ENCODE peak calls at places on chromosomes 5 and 9, in nine cellular contexts. J, E, H, U, P, M, N, R and C are unnamed samples.

GRCh38 chr5:74624501-74624900 is 16.0 kb downstream of the ENC1 start:
- DNase-seq in J (no peak), E (no peak), H (no peak), U (peak; percentile 99), P (no peak), M (no peak), N (peak; percentile 97), R (no peak), C (no peak)

GRCh38 chr5:157309796-157310195 is 43.9 kb downstream of the CYFIP2 start:
- DNase-seq in J (no peak), E (no peak), H (no peak), U (no peak), P (no peak), M (no peak), N (no peak), R (no peak), C (no peak)

GRCh38 chr5:59174248-59174844 is 591.5 kb downstream of the RAB3C start:
- DNase-seq in J (no peak), E (no peak), H (no peak), U (peak; percentile 71), P (no peak), M (no peak), N (peak; percentile 71), R (peak; percentile 92), C (no peak)

GRCh38 chr5:28808967-28809810 is 1770.8 kb upstream of the CDH9 start:
- DNase-seq in J (no peak), E (no peak), H (no peak), U (no peak), P (no peak), M (no peak), N (no peak), R (no peak), C (no peak)

GRCh38 chr9:76521906-76522305 is 62.9 kb downstream of the GCNT1 start:
- DNase-seq in J (no peak), E (no peak), H (no peak), U (no peak), P (no peak), M (no peak), N (no peak), R (no peak), C (no peak)

GRCh38 chr9:8627944-8628679 is 828.5 kb upstream of the DMAC1 start:
- DNase-seq in J (no peak), E (no peak), H (no peak), U (peak; percentile 98), P (no peak), M (no peak), N (peak; percentile 2), R (no peak), C (no peak)

GRCh38 chr5:3006526-3006925 is 255.0 kb upstream of the IRX2 start:
- DNase-seq in J (no peak), E (no peak), H (no peak), U (no peak), P (no peak), M (no peak), N (no peak), R (no peak), C (no peak)

GRCh38 chr5:139828207-139828895 is 32.7 kb downstream of the PSD2 start:
- DNase-seq in J (no peak), E (no peak), H (peak; percentile 57), U (no peak), P (no peak), M (no peak), N (no peak), R (no peak), C (no peak)

GRCh38 chr5:141369994-141370848 is at the start of gene PCDHGB3:
- DNase-seq in J (peak; percentile 37), E (no peak), H (no peak), U (peak; percentile 29), P (no peak), M (no peak), N (no peak), R (peak; percentile 66), C (peak; percentile 45)

GRCh38 chr5:132526290-132526973 is 16.9 kb downstream of the IL5 start:
- DNase-seq in J (no peak), E (peak; percentile 46), H (no peak), U (peak; percentile 53), P (peak; percentile 42), M (peak; percentile 29), N (peak; percentile 77), R (peak; percentile 69), C (no peak)

GRCh38 chr9:4415281-4415680 is 75.0 kb upstream of the SLC1A1 start:
- DNase-seq in J (no peak), E (no peak), H (no peak), U (no peak), P (no peak), M (no peak), N (no peak), R (no peak), C (no peak)

GRCh38 chr5:180343110-180343845 is 9.9 kb downstream of the GFPT2 start:
- DNase-seq in J (no peak), E (peak; percentile 26), H (peak; percentile 49), U (no peak), P (no peak), M (no peak), N (no peak), R (peak; percentile 73), C (no peak)

GRCh38 chr5:68456756-68457217 is 241.2 kb downstream of the PIK3R1 start:
- DNase-seq in J (no peak), E (no peak), H (no peak), U (peak; percentile 91), P (no peak), M (no peak), N (peak; percentile 41), R (peak; percentile 59), C (peak; percentile 48)

GRCh38 chr5:112312810-112313209 is 106.3 kb downstream of the EPB41L4A start:
- DNase-seq in J (no peak), E (no peak), H (no peak), U (peak; percentile 40), P (no peak), M (no peak), N (no peak), R (peak; percentile 43), C (no peak)

GRCh38 chr5:30605693-30606268 is 587.7 kb upstream of the CDH6 start:
- DNase-seq in J (no peak), E (no peak), H (no peak), U (no peak), P (no peak), M (no peak), N (no peak), R (no peak), C (no peak)

GRCh38 chr5:132013006-132013689 is 1.7 kb upstream of the ACSL6 start:
- DNase-seq in J (no peak), E (no peak), H (peak; percentile 60), U (no peak), P (peak; percentile 19), M (no peak), N (no peak), R (no peak), C (peak; percentile 65)

GRCh38 chr5:179209359-179210150 is 135.7 kb downstream of the ADAMTS2 start:
- DNase-seq in J (no peak), E (no peak), H (no peak), U (no peak), P (no peak), M (no peak), N (peak; percentile 17), R (peak; percentile 55), C (no peak)

GRCh38 chr5:434443-435146 is 8.4 kb upstream of the EXOC3 start:
- DNase-seq in J (peak; percentile 15), E (no peak), H (no peak), U (no peak), P (no peak), M (no peak), N (no peak), R (no peak), C (no peak)

GRCh38 chr5:437281-437771 is 5.7 kb upstream of the EXOC3 start:
- DNase-seq in J (peak; percentile 12), E (no peak), H (no peak), U (no peak), P (no peak), M (no peak), N (no peak), R (no peak), C (no peak)

GRCh38 chr5:435156-435790 is 7.7 kb upstream of the EXOC3 start:
- DNase-seq in J (peak; percentile 7), E (no peak), H (no peak), U (no peak), P (no peak), M (no peak), N (no peak), R (no peak), C (no peak)

GRCh38 chr5:436641-436975 is 6.4 kb upstream of the EXOC3 start:
- DNase-seq in J (peak; percentile 9), E (no peak), H (no peak), U (no peak), P (no peak), M (no peak), N (no peak), R (no peak), C (no peak)

GRCh38 chr5:435961-436640 is 6.9 kb upstream of the EXOC3 start:
- DNase-seq in J (peak; percentile 13), E (no peak), H (no peak), U (peak; percentile 20), P (no peak), M (peak; percentile 0), N (peak; percentile 43), R (peak; percentile 40), C (no peak)
- TF ChIP-seq CTCF in J (no peak), E (no peak), H (no peak), U (peak; percentile 60), P (no peak), M (no peak), N (peak; percentile 34), R (peak; percentile 54), C (no peak)

GRCh38 chr9:115855458-115856133 is 298.0 kb upstream of the PAPPA start:
- DNase-seq in J (no peak), E (no peak), H (no peak), U (no peak), P (no peak), M (no peak), N (no peak), R (no peak), C (no peak)
- TF ChIP-seq CTCF in J (no peak), E (no peak), H (no peak), U (no peak), P (no peak), M (no peak), N (no peak), R (no peak), C (no peak)

GRCh38 chr5:77518304-77518703 is 26.2 kb upstream of the WDR41 start:
- DNase-seq in J (no peak), E (no peak), H (no peak), U (peak; percentile 20), P (no peak), M (no peak), N (peak; percentile 27), R (peak; percentile 15), C (no peak)
- TF ChIP-seq CTCF in J (no peak), E (peak; percentile 64), H (no peak), U (no peak), P (no peak), M (no peak), N (peak; percentile 44), R (no peak), C (no peak)

DNA sequence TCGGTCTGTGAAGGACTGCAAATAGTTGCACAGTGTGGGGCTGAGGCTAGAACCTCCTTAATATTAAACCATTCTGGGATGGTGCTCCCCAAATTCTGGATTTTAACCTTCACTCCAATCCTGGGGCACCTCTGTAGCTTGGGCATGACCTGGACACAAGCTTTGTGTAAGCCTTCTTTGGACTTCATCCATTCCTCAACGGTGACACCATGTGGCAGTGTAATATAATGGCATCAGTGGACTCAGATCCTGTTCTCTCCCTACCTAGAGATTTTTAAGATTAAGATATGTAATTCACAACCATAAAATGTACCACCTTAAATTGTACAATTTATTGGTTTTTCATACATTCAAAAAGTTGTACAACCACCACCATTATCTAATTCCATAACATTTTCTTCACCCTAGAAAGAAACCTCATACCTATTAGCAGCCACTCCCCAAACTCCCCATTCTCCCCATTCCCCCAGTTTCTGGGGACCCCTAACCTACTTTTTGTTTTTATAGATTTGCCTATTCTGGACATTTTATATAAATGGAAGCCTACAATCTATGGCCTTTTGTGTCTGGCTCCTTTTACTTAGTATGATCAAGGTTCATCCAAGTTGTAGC is 4.8 kb upstream of the PLGRKT start:
- DNase-seq in J (no peak), E (peak; percentile 23), H (no peak), U (peak; percentile 65), P (no peak), M (no peak), N (peak; percentile 4), R (peak; percentile 73), C (no peak)
- TF ChIP-seq CTCF in J (peak; percentile 44), E (peak; percentile 51), H (peak; percentile 59), U (peak; percentile 41), P (no peak), M (peak; percentile 18), N (peak; percentile 61), R (peak; percentile 48), C (no peak)